ENCODE peak calls at places on chromosomes 7 and 10, in five cellular contexts. E, R, D, G and Y are unnamed samples. For H4K20me1, the result is how much of the 10 kb centered on the place peaks cover.

GRCh38 chr7:22154130-22154529 is 202.8 kb downstream of the RAPGEF5 start:
- DNase-seq in E (peak), R (no peak), D (no peak), G (no peak), Y (no peak)

GRCh38 chr10:5814110-5815107 is 1.2 kb upstream of the GDI2 start:
- DNase-seq in E (peak), R (no peak), D (peak), G (no peak), Y (no peak)

GRCh38 chr7:73737491-73738219 is 947 bp downstream of the ABHD11 start:
- DNase-seq in E (no peak), R (no peak), D (no peak), G (no peak), Y (peak)

GRCh38 chr10:77641788-77642397 is 4.3 kb upstream of the KCNMA1 start:
- DNase-seq in E (peak), R (no peak), D (peak), G (peak), Y (peak)

GRCh38 chr7:108452707-108453106 is 3.5 kb downstream of the NRCAM start:
- DNase-seq in E (peak), R (no peak), D (peak), G (peak), Y (peak)

GRCh38 chr10:100209303-100209702 is 20.1 kb downstream of the CHUK start:
- DNase-seq in E (no peak), R (no peak), D (peak), G (no peak), Y (peak)

GRCh38 chr7:150594817-150595216 is 27.6 kb downstream of the GIMAP4 start:
- DNase-seq in E (no peak), R (no peak), D (no peak), G (no peak), Y (no peak)

GRCh38 chr7:21948887-21949469 is 3.3 kb upstream of the CDCA7L start:
- DNase-seq in E (no peak), R (no peak), D (no peak), G (no peak), Y (no peak)

DNA sequence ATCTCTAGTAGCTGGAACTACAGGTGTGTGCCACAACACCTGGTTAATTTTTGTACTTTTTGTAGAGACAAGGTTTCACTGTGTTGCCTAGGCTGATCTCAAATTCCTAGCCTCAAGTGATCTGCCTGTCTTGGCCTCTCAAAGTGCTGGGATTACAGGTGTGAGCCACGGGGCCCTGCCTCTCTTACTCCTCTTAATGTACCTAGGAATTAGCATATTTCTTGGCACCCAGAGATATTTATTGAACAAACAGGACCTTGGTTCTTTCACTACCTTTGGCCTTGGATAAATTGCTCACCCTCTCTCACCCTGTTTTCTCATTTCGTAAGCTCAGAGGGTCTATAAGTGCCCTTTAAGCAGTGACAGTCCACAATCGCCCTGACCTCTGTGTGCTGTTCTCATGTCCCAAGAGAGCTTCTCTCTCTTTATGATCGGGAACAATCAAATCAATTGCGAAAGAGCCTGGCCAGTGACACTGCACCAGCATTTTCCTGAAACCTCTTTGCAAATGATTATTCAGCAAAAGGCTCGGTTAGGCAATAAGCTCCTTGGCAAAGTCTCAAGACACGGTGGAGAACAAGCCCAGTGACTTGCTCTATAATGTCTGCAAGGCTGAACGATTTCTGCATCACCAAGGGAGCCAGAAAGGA is 117.7 kb downstream of the APBB1IP start:
- DNase-seq in E (no peak), R (no peak), D (peak), G (peak), Y (peak)
- H4K20me1 ChIP-seq in E (under half), R (under half), D (under half), G (under half), Y (under half)

GRCh38 chr7:135664046-135664589 is 1.8 kb downstream of the STMP1 start:
- DNase-seq in E (no peak), R (no peak), D (peak), G (no peak), Y (no peak)
- H3K27ac ChIP-seq in E (no peak), R (no peak), D (peak), G (no peak), Y (peak)

GRCh38 chr7:140168816-140169215 is 8.0 kb downstream of the KDM7A start:
- DNase-seq in E (no peak), R (no peak), D (no peak), G (no peak), Y (no peak)
- H4K20me1 ChIP-seq in E (under half), R (under half), D (under half), G (under half), Y (under half)

GRCh38 chr10:60863796-60864195 is 80.2 kb downstream of the RHOBTB1 start:
- DNase-seq in E (peak), R (no peak), D (no peak), G (no peak), Y (no peak)

GRCh38 chr10:60862517-60862916 is 81.5 kb downstream of the RHOBTB1 start:
- DNase-seq in E (no peak), R (no peak), D (no peak), G (no peak), Y (no peak)

GRCh38 chr10:60869916-60870728 is 73.9 kb downstream of the RHOBTB1 start:
- DNase-seq in E (no peak), R (peak), D (no peak), G (peak), Y (no peak)

GRCh38 chr10:60868946-60869345 is 75.0 kb downstream of the RHOBTB1 start:
- DNase-seq in E (no peak), R (no peak), D (no peak), G (no peak), Y (no peak)

GRCh38 chr10:60865198-60865783 is 78.7 kb downstream of the RHOBTB1 start:
- DNase-seq in E (no peak), R (no peak), D (no peak), G (no peak), Y (no peak)
- H3K27ac ChIP-seq in E (no peak), R (no peak), D (no peak), G (no peak), Y (no peak)

DNA sequence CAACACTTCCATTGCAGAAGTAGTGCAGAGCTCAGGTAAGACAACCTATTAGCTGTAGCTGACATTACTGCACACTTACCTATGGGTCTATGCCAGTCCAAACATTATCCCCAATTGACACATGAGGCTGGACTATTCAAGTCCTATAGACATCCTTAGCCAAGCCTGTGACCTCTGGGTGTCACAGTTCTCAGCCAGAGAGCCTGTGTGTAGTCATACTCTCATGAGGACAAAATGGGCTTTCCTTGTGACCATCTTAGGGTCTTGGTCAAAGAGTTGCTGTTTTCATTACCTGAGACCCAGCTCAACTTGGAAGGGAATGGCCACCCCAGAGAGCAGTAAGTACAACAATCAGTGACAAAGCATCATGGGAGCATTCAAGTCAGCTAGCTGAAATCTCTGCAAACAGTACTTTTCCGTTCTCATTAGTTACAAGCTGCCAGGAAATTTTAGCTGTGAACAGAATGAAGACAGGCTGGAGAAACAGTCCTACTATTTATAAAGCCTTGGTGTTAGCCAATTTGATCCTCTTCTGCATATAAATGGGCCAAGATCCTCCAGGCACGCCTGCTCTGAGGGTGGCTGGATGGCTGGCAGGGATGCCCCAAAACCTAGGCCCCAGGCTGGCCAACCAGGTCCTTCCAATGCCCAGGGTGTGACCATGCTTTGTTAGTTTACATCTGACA is 44.3 kb downstream of the NUDCD3 start:
- DNase-seq in E (no peak), R (no peak), D (no peak), G (no peak), Y (no peak)
- H4K20me1 ChIP-seq in E (under half), R (under half), D (under half), G (under half), Y (under half)

DNA sequence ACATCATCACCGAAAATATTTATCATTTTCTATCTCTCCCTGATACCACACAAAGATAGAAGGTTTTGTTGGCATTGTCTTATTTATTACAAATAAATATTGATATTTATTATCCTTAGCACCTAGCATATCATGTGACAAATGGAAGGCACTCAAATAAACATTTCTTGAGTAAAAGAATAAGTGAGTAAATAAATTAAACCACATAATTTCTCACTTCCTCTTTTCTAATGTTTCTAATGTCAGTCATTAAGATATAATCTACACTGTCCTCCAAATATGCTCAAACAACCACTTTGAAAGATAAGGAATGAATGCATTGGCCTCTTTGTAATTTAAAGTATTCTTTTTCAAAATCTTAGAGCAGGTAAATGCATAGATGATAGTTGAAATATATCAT is 1027.8 kb upstream of the LRRTM3 start:
- DNase-seq in E (no peak), R (no peak), D (no peak), G (no peak), Y (no peak)
- H3K27ac ChIP-seq in E (no peak), R (no peak), D (no peak), G (no peak), Y (no peak)

GRCh38 chr10:125102821-125103220 is 57.5 kb downstream of the CTBP2 start:
- DNase-seq in E (no peak), R (no peak), D (no peak), G (no peak), Y (no peak)
- H4K20me1 ChIP-seq in E (half or more), R (under half), D (under half), G (under half), Y (half or more)

GRCh38 chr7:154442939-154443338 is 390.7 kb downstream of the DPP6 start:
- DNase-seq in E (peak), R (no peak), D (no peak), G (no peak), Y (no peak)
- H3K27ac ChIP-seq in E (no peak), R (no peak), D (no peak), G (no peak), Y (no peak)